ENCODE peak calls at places on chromosomes 6 and 20, in six cellular contexts. One of them, this sample, is unnamed.

GRCh38 chr6:158595223-158595622 is 35.3 kb downstream of the TMEM181 start:
- DNase-seq in thoracic aorta: no peak
- DNase-seq in stomach: no peak
- DNase-seq in H9: no peak
- DNase-seq in heart right ventricle: no peak
- DNase-seq in kidney: no peak
- DNase-seq in this sample: no peak

GRCh38 chr6:85078071-85078470 is 313.7 kb upstream of the TBX18 start:
- DNase-seq in kidney: no peak
- DNase-seq in thoracic aorta: no peak
- DNase-seq in stomach: no peak
- DNase-seq in heart right ventricle: no peak
- DNase-seq in H9: no peak
- DNase-seq in this sample: no peak

GRCh38 chr6:13229205-13230085 is 98.9 kb downstream of the TBC1D7 start:
- DNase-seq in heart right ventricle: peak; percentile 10
- DNase-seq in stomach: no peak
- DNase-seq in H9: peak; percentile 36
- DNase-seq in kidney: no peak
- DNase-seq in thoracic aorta: no peak
- DNase-seq in this sample: no peak

GRCh38 chr6:90458353-90459224 is 128.3 kb downstream of the MAP3K7 start:
- DNase-seq in thoracic aorta: no peak
- DNase-seq in kidney: no peak
- DNase-seq in heart right ventricle: peak; percentile 7
- DNase-seq in H9: no peak
- DNase-seq in stomach: no peak
- DNase-seq in this sample: no peak

GRCh38 chr6:36302227-36302976 is 32.5 kb downstream of the PNPLA1 start:
- DNase-seq in heart right ventricle: peak; percentile 90
- DNase-seq in kidney: peak; percentile 82
- DNase-seq in H9: peak; percentile 93
- DNase-seq in thoracic aorta: peak; percentile 74
- DNase-seq in stomach: peak; percentile 94
- DNase-seq in this sample: peak; percentile 29

GRCh38 chr6:108635505-108636226 is 74.9 kb downstream of the FOXO3 start:
- DNase-seq in stomach: peak; percentile 34
- DNase-seq in heart right ventricle: no peak
- DNase-seq in kidney: no peak
- DNase-seq in H9: no peak
- DNase-seq in thoracic aorta: no peak
- DNase-seq in this sample: no peak

GRCh38 chr6:30060634-30060981 is 457 bp upstream of the POLR1H start:
- DNase-seq in stomach: no peak
- DNase-seq in H9: no peak
- DNase-seq in kidney: no peak
- DNase-seq in heart right ventricle: no peak
- DNase-seq in thoracic aorta: no peak
- DNase-seq in this sample: no peak

GRCh38 chr6:41443616-41444525 is 102.3 kb upstream of the FOXP4 start:
- DNase-seq in heart right ventricle: peak; percentile 71
- DNase-seq in H9: no peak
- DNase-seq in kidney: peak; percentile 89
- DNase-seq in stomach: no peak
- DNase-seq in thoracic aorta: no peak
- DNase-seq in this sample: no peak

GRCh38 chr6:47114460-47114859 is 72.3 kb upstream of the ADGRF1 start:
- DNase-seq in H9: no peak
- DNase-seq in thoracic aorta: no peak
- DNase-seq in stomach: no peak
- DNase-seq in heart right ventricle: no peak
- DNase-seq in kidney: no peak
- DNase-seq in this sample: no peak

GRCh38 chr6:2865270-2866182 is 23.9 kb upstream of the SERPINB1 start:
- DNase-seq in thoracic aorta: no peak
- DNase-seq in kidney: no peak
- DNase-seq in H9: no peak
- DNase-seq in stomach: no peak
- DNase-seq in heart right ventricle: no peak
- DNase-seq in this sample: no peak

GRCh38 chr6:118377711-118378414 is 170.2 kb upstream of the PLN start:
- DNase-seq in H9: peak; percentile 56
- DNase-seq in kidney: no peak
- DNase-seq in stomach: no peak
- DNase-seq in heart right ventricle: peak; percentile 51
- DNase-seq in thoracic aorta: no peak
- DNase-seq in this sample: no peak

GRCh38 chr6:151093706-151094105 is 146.1 kb upstream of the AKAP12 start:
- DNase-seq in kidney: no peak
- DNase-seq in heart right ventricle: no peak
- DNase-seq in thoracic aorta: no peak
- DNase-seq in H9: no peak
- DNase-seq in stomach: no peak
- DNase-seq in this sample: no peak

GRCh38 chr6:56247654-56248122 is 308 bp upstream of the COL21A1 start:
- DNase-seq in stomach: no peak
- DNase-seq in thoracic aorta: no peak
- DNase-seq in kidney: no peak
- DNase-seq in heart right ventricle: no peak
- DNase-seq in H9: no peak
- DNase-seq in this sample: no peak
- H3K27ac ChIP-seq in stomach: no peak overlapping the region
- H3K27ac ChIP-seq in thoracic aorta: peak overlapping the region; percentile 77
- H3K27ac ChIP-seq in kidney: no peak overlapping the region
- H3K27ac ChIP-seq in heart right ventricle: no peak overlapping the region
- H3K27ac ChIP-seq in H9: no peak overlapping the region
- H3K27ac ChIP-seq in this sample: peak overlapping the region; percentile 61

GRCh38 chr6:27871919-27872633 is 40.1 kb downstream of the OR2B2 start:
- DNase-seq in thoracic aorta: no peak
- DNase-seq in heart right ventricle: peak; percentile 78
- DNase-seq in stomach: peak; percentile 85
- DNase-seq in H9: peak; percentile 79
- DNase-seq in kidney: peak; percentile 80
- DNase-seq in this sample: peak; percentile 56
- TF ChIP-seq CTCF in thoracic aorta: no peak
- TF ChIP-seq CTCF in heart right ventricle: peak; percentile 27
- TF ChIP-seq CTCF in stomach: peak; percentile 7
- TF ChIP-seq CTCF in H9: peak; percentile 32
- TF ChIP-seq CTCF in kidney: no peak
- TF ChIP-seq CTCF in this sample: peak; percentile 23

GRCh38 chr20:44171775-44172571 is 15.0 kb downstream of the JPH2 start:
- DNase-seq in H9: no peak
- DNase-seq in heart right ventricle: no peak
- DNase-seq in thoracic aorta: no peak
- DNase-seq in stomach: no peak
- DNase-seq in kidney: no peak
- DNase-seq in this sample: no peak
- H3K4me1 ChIP-seq in H9: no peaks in the 10 kb centered on the region
- H3K4me1 ChIP-seq in heart right ventricle: peaks cover 42% of the 10 kb centered on the region
- H3K4me1 ChIP-seq in thoracic aorta: peaks cover 96% of the 10 kb centered on the region
- H3K4me1 ChIP-seq in stomach: peaks cover 63% of the 10 kb centered on the region
- H3K4me1 ChIP-seq in kidney: no peaks in the 10 kb centered on the region
- H3K4me1 ChIP-seq in this sample: no peaks in the 10 kb centered on the region

GRCh38 chr6:5152417-5152816 is 67.3 kb downstream of the PPP1R3G start:
- DNase-seq in stomach: no peak
- DNase-seq in kidney: no peak
- DNase-seq in H9: no peak
- DNase-seq in heart right ventricle: no peak
- DNase-seq in thoracic aorta: no peak
- DNase-seq in this sample: no peak
- H3K27ac ChIP-seq in stomach: no peak overlapping the region
- H3K27ac ChIP-seq in kidney: no peak overlapping the region
- H3K27ac ChIP-seq in H9: no peak overlapping the region
- H3K27ac ChIP-seq in heart right ventricle: no peak overlapping the region
- H3K27ac ChIP-seq in thoracic aorta: no peak overlapping the region
- H3K27ac ChIP-seq in this sample: no peak overlapping the region

DNA sequence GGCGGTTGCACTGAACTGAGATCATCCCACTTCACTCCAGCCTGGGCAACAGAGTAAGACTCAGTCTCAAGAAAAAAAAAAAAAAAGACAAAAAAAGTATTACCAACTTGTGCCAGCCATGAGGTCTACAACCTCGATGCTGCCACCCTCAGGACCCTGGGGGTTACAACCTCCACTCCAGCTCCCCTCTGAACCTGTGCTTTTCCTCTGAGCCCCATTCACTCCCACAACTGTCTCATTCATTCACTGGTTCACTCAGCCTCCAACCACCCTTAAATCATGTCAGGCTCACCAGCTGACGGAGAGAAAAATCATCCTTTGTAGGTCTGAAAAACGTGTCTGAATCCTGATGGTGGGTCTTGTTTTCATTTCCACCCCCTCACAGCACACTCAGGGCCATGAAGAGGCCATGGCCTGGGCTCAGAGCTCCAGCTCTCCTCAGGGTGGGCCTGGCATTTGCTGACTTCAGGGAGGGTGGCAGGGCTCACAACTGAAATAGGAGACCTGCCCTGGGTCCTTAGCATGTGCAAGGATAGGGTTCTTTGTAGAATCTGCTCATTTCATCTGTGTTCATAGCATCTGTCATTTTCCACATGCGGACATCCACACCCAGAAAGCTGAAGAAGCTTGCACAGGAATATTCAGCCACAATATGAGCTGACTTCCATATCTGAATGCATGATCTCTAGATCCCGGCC is 1.9 kb upstream of the ULBP1 start:
- DNase-seq in H9: peak; percentile 64
- DNase-seq in kidney: no peak
- DNase-seq in thoracic aorta: no peak
- DNase-seq in stomach: no peak
- DNase-seq in heart right ventricle: no peak
- DNase-seq in this sample: no peak
- TF ChIP-seq CTCF in H9: peak; percentile 59
- TF ChIP-seq CTCF in kidney: no peak
- TF ChIP-seq CTCF in thoracic aorta: no peak
- TF ChIP-seq CTCF in stomach: no peak
- TF ChIP-seq CTCF in heart right ventricle: peak; percentile 33
- TF ChIP-seq CTCF in this sample: no peak

DNA sequence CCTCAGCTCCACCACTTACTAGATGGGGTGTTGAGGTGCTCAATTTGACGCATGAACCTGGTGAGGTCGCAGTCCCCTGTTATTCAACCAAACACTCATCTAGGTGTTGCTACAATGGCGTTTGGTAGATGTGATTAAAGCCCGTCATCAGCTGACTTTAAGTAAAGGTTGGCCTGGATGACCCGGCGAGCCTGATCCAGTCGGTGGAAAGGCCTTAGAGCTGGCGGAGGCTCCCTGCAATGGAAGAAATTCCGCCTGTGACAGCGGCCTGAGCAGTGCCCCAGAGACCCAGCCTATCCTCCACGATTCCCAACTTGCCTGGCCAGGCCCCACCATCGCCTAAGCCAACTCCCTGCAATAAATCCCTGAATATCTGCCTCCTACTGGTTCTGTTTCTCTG is 171.4 kb downstream of the BMP7 start:
- DNase-seq in kidney: peak; percentile 51
- DNase-seq in H9: no peak
- DNase-seq in stomach: no peak
- DNase-seq in heart right ventricle: no peak
- DNase-seq in thoracic aorta: no peak
- DNase-seq in this sample: no peak
- H3K4me1 ChIP-seq in kidney: no peaks in the 10 kb centered on the region
- H3K4me1 ChIP-seq in H9: no peaks in the 10 kb centered on the region
- H3K4me1 ChIP-seq in stomach: peaks cover 6% of the 10 kb centered on the region
- H3K4me1 ChIP-seq in heart right ventricle: no peaks in the 10 kb centered on the region
- H3K4me1 ChIP-seq in thoracic aorta: no peaks in the 10 kb centered on the region
- H3K4me1 ChIP-seq in this sample: peaks cover 14% of the 10 kb centered on the region

GRCh38 chr20:3339076-3339475 is 68.4 kb downstream of the DNAAF9 start:
- DNase-seq in stomach: no peak
- DNase-seq in kidney: no peak
- DNase-seq in thoracic aorta: no peak
- DNase-seq in H9: no peak
- DNase-seq in heart right ventricle: no peak
- DNase-seq in this sample: no peak
- H3K27ac ChIP-seq in stomach: no peak overlapping the region
- H3K27ac ChIP-seq in kidney: no peak overlapping the region
- H3K27ac ChIP-seq in thoracic aorta: no peak overlapping the region
- H3K27ac ChIP-seq in H9: no peak overlapping the region
- H3K27ac ChIP-seq in heart right ventricle: no peak overlapping the region
- H3K27ac ChIP-seq in this sample: no peak overlapping the region

DNA sequence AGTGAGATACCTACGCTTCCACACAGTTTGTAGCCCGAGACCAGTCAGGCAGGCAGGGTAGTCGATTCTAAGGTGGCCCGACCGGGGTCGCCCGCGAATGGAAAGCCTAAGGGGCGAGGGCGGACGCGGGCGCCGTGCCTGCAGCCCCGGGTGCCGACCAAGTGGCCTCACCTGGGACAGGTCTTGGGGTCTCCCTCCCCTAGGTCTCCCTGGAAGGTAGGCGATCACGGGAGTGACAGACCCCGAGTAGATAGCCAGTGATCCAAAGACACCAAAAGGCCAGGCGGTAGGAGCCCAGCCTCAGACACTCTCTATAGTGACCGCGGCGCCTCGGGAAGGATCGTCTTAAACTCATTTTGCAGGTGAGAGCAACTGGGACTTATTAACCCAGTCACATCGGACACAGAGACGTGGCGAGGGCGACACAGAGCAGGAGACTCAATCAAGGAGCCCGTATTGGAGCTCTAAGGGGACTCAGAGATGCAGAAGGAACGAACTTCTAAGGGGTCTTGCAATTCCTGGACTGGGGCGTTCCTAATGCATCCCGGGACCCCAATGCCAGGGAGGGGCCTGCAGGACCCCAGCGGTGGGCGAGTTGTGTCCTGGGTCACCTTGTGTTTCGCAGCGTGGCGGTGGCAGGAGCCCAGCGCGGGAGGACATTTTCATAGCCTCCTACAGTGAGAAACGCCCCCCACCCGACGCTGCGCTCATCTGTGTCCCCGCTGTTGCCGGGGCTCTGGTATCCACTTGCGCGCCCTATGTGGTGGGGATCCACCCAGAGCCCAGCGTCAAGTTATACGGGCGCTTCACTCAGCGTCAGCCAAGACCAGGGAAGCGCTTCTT is 2.1 kb upstream of the VSX1 start:
- DNase-seq in thoracic aorta: no peak
- DNase-seq in heart right ventricle: no peak
- DNase-seq in stomach: peak; percentile 48
- DNase-seq in kidney: no peak
- DNase-seq in H9: peak; percentile 72
- DNase-seq in this sample: no peak
- TF ChIP-seq CTCF in thoracic aorta: no peak
- TF ChIP-seq CTCF in heart right ventricle: peak; percentile 48
- TF ChIP-seq CTCF in stomach: no peak
- TF ChIP-seq CTCF in kidney: no peak
- TF ChIP-seq CTCF in H9: peak; percentile 83
- TF ChIP-seq CTCF in this sample: no peak